ENCODE peak calls at places on chromosome 12, in ten cellular contexts. W is CD8-positive, alpha-beta memory T cell; A is stimulated activated CD8-positive, alpha-beta memory T cell treated with anti-CD3 and anti-CD28 coated beads, Interleukin-4, amount 100 ng/mL, for 24 hours; E is nephron progenitor cell; J is lower lobe of right lung; U is activated gamma-delta T cell treated with Interleukin-2 at 50 U/mL for 16 hours; C is progenitor cell of endocrine pancreas; S is pons; O is endothelial cell of umbilical vein; Q is SW480. F is an unnamed sample.

GRCh38 chr12:42741771-42742510 is 152.4 kb upstream of the PRICKLE1 start:
- DNase-seq in W (no peak), A (no peak), E (no peak), J (no peak), U (no peak), C (no peak), S (no peak), O (no peak), Q (peak), F (no peak)

GRCh38 chr12:58425481-58426392 is 484.4 kb downstream of the ATP23 start:
- DNase-seq in W (no peak), A (no peak), E (no peak), J (no peak), U (no peak), C (no peak), S (peak), O (peak), Q (peak), F (peak)

GRCh38 chr12:2301531-2302461 is 249.0 kb downstream of the CACNA1C start:
- DNase-seq in W (no peak), A (no peak), E (no peak), J (no peak), U (no peak), C (no peak), S (no peak), O (no peak), Q (no peak), F (peak)

GRCh38 chr12:63922446-63922845 is 77.9 kb downstream of the SRGAP1 start:
- DNase-seq in W (no peak), A (no peak), E (no peak), J (no peak), U (no peak), C (no peak), S (no peak), O (no peak), Q (no peak), F (peak)

GRCh38 chr12:123075591-123076171 is 75.2 kb downstream of the PITPNM2 start:
- DNase-seq in W (peak), A (peak), E (peak), J (peak), U (peak), C (no peak), S (no peak), O (no peak), Q (peak), F (no peak)

GRCh38 chr12:66144796-66145754 is 14.5 kb upstream of the LLPH start:
- DNase-seq in W (no peak), A (no peak), E (no peak), J (no peak), U (no peak), C (no peak), S (peak), O (peak), Q (peak), F (no peak)

GRCh38 chr12:102504871-102505270 is 24.5 kb upstream of the IGF1 start:
- DNase-seq in W (no peak), A (no peak), E (no peak), J (no peak), U (no peak), C (no peak), S (no peak), O (no peak), Q (no peak), F (no peak)

GRCh38 chr12:53190108-53190729 is 9.5 kb upstream of the CSAD start:
- DNase-seq in W (peak), A (no peak), E (peak), J (peak), U (peak), C (peak), S (no peak), O (peak), Q (peak), F (no peak)

GRCh38 chr12:116123511-116124258 is 153.8 kb downstream of the MED13L start:
- DNase-seq in W (no peak), A (peak), E (peak), J (peak), U (no peak), C (no peak), S (peak), O (peak), Q (peak), F (no peak)

GRCh38 chr12:125889742-125890141 is 824.5 kb downstream of the AACS start:
- DNase-seq in W (no peak), A (no peak), E (no peak), J (no peak), U (no peak), C (no peak), S (peak), O (no peak), Q (no peak), F (no peak)

GRCh38 chr12:109291531-109292341 is 17.3 kb downstream of the FOXN4 start:
- DNase-seq in W (no peak), A (no peak), E (peak), J (no peak), U (no peak), C (peak), S (peak), O (no peak), Q (peak), F (no peak)

GRCh38 chr12:54603173-54603814 is 14.8 kb upstream of the PPP1R1A start:
- DNase-seq in W (peak), A (peak), E (peak), J (peak), U (peak), C (peak), S (peak), O (peak), Q (peak), F (no peak)

GRCh38 chr12:121530600-121531355 is 50.0 kb downstream of the KDM2B start:
- DNase-seq in W (peak), A (peak), E (no peak), J (peak), U (peak), C (no peak), S (peak), O (peak), Q (no peak), F (peak)

GRCh38 chr12:70733385-70733784 is 96.2 kb upstream of the PTPRB start:
- DNase-seq in W (no peak), A (no peak), E (peak), J (no peak), U (no peak), C (peak), S (peak), O (peak), Q (peak), F (no peak)

GRCh38 chr12:132484891-132485441 is 5.0 kb upstream of the FBRSL1 start:
- DNase-seq in W (no peak), A (no peak), E (no peak), J (no peak), U (no peak), C (no peak), S (no peak), O (no peak), Q (no peak), F (no peak)

GRCh38 chr12:70928066-70928465 is 7.5 kb upstream of the PTPRR start:
- DNase-seq in W (no peak), A (no peak), E (no peak), J (no peak), U (no peak), C (no peak), S (no peak), O (no peak), Q (no peak), F (no peak)

GRCh38 chr12:113347-113746 is 46.8 kb downstream of the IQSEC3 start:
- DNase-seq in W (no peak), A (no peak), E (no peak), J (no peak), U (no peak), C (no peak), S (no peak), O (no peak), Q (peak), F (no peak)

GRCh38 chr12:82593143-82593542 is 93.6 kb upstream of the TMTC2 start:
- DNase-seq in W (no peak), A (no peak), E (no peak), J (no peak), U (no peak), C (no peak), S (no peak), O (no peak), Q (no peak), F (no peak)

GRCh38 chr12:75560167-75560566 is 48.8 kb upstream of the KRR1 start:
- DNase-seq in W (no peak), A (no peak), E (no peak), J (no peak), U (no peak), C (no peak), S (peak), O (peak), Q (peak), F (no peak)

GRCh38 chr12:49923878-49924610 is 20.3 kb upstream of the FAIM2 start:
- DNase-seq in W (no peak), A (no peak), E (no peak), J (no peak), U (no peak), C (no peak), S (no peak), O (no peak), Q (no peak), F (no peak)

GRCh38 chr12:120853188-120853587 is 51.0 kb downstream of the SPPL3 start:
- DNase-seq in W (no peak), A (no peak), E (no peak), J (no peak), U (no peak), C (no peak), S (no peak), O (no peak), Q (no peak), F (no peak)

GRCh38 chr12:70985850-70986249 is 65.3 kb upstream of the PTPRR start:
- DNase-seq in W (no peak), A (no peak), E (no peak), J (no peak), U (no peak), C (no peak), S (no peak), O (no peak), Q (no peak), F (peak)

GRCh38 chr12:6250343-6250742 is 50.1 kb downstream of the CD9 start:
- DNase-seq in W (no peak), A (no peak), E (no peak), J (no peak), U (no peak), C (no peak), S (no peak), O (no peak), Q (no peak), F (no peak)

GRCh38 chr12:46585854-46586621 is 213.5 kb upstream of the SLC38A2 start:
- DNase-seq in W (peak), A (no peak), E (peak), J (peak), U (peak), C (no peak), S (no peak), O (peak), Q (peak), F (no peak)

GRCh38 chr12:54306925-54307731 is 6.3 kb upstream of the NFE2 start:
- DNase-seq in W (no peak), A (peak), E (no peak), J (peak), U (no peak), C (no peak), S (no peak), O (no peak), Q (peak), F (no peak)

GRCh38 chr12:121610239-121611149 is 15.8 kb upstream of the ORAI1 start:
- DNase-seq in W (no peak), A (no peak), E (no peak), J (no peak), U (no peak), C (no peak), S (no peak), O (no peak), Q (no peak), F (no peak)

GRCh38 chr12:69966409-69966808 is 141.4 kb downstream of the MYRFL start:
- DNase-seq in W (no peak), A (no peak), E (no peak), J (no peak), U (no peak), C (no peak), S (no peak), O (no peak), Q (peak), F (no peak)

GRCh38 chr12:93825926-93826599 is 148.9 kb downstream of the CRADD start:
- DNase-seq in W (no peak), A (no peak), E (no peak), J (no peak), U (no peak), C (no peak), S (no peak), O (peak), Q (no peak), F (peak)

GRCh38 chr12:107593713-107594381 is 91.8 kb upstream of the PWP1 start:
- DNase-seq in W (no peak), A (no peak), E (no peak), J (no peak), U (no peak), C (no peak), S (no peak), O (no peak), Q (peak), F (no peak)

GRCh38 chr12:47071241-47071852 is 8.1 kb upstream of the PCED1B start:
- DNase-seq in W (peak), A (no peak), E (no peak), J (no peak), U (no peak), C (no peak), S (no peak), O (no peak), Q (peak), F (no peak)

GRCh38 chr12:42332301-42332894 is 6.4 kb downstream of the PPHLN1 start:
- DNase-seq in W (peak), A (no peak), E (no peak), J (no peak), U (peak), C (no peak), S (peak), O (peak), Q (peak), F (no peak)

GRCh38 chr12:101599771-101600486 is 5.2 kb downstream of the MYBPC1 start:
- DNase-seq in W (no peak), A (no peak), E (no peak), J (no peak), U (no peak), C (no peak), S (no peak), O (no peak), Q (no peak), F (no peak)